ENCODE peak calls at places on chromosome 9, in six cellular contexts. Z, M, Y, O, I and A are unnamed samples.

GRCh38 chr9:89614319-89614892 is 9.6 kb downstream of the GADD45G start:
- DNase-seq in M (no peak), Y (no peak), Z (no peak), I (peak), O (no peak), A (no peak)

GRCh38 chr9:136187197-136187596 is 17.7 kb downstream of the LHX3 start:
- DNase-seq in O (no peak), I (no peak), Z (no peak), Y (no peak), M (no peak), A (no peak)

GRCh38 chr9:96136992-96137665 is 164.8 kb downstream of the HSD17B3 start:
- DNase-seq in Z (no peak), O (peak), M (no peak), I (peak), Y (no peak), A (no peak)

GRCh38 chr9:109780453-109781033 is 545 bp downstream of the PALM2AKAP2 start:
- DNase-seq in Y (no peak), M (no peak), I (no peak), Z (no peak), O (no peak), A (no peak)

GRCh38 chr9:36560813-36561212 is 11.9 kb upstream of the MELK start:
- DNase-seq in M (no peak), Y (no peak), I (no peak), Z (no peak), O (no peak), A (no peak)

GRCh38 chr9:112104401-112104800 is 70.7 kb downstream of the SUSD1 start:
- DNase-seq in M (no peak), Y (no peak), O (no peak), Z (no peak), I (no peak), A (peak)

GRCh38 chr9:121440265-121440664 is 59.4 kb downstream of the GGTA1 start:
- DNase-seq in M (peak), Z (no peak), I (peak), O (no peak), Y (no peak), A (peak)

GRCh38 chr9:121349009-121349408 is 21.0 kb downstream of the STOM start:
- DNase-seq in I (no peak), Z (no peak), M (no peak), Y (no peak), O (no peak), A (no peak)

GRCh38 chr9:79684059-79684458 is 112.3 kb downstream of the TLE4 start:
- DNase-seq in I (no peak), Z (no peak), M (no peak), O (no peak), Y (no peak), A (no peak)

GRCh38 chr9:4138781-4139180 is 161.1 kb downstream of the GLIS3 start:
- DNase-seq in Z (no peak), I (no peak), M (no peak), Y (no peak), O (no peak), A (no peak)

GRCh38 chr9:130845901-130846381 is 10.9 kb downstream of the ABL1 start:
- DNase-seq in Z (no peak), O (no peak), I (peak), Y (no peak), M (peak), A (no peak)

GRCh38 chr9:121505903-121506640 is 6.4 kb upstream of the GGTA1 start:
- DNase-seq in O (no peak), Y (no peak), Z (no peak), I (no peak), M (no peak), A (no peak)

GRCh38 chr9:6715755-6716643 is 41.8 kb upstream of the KDM4C start:
- DNase-seq in Z (peak), M (no peak), O (peak), I (peak), Y (peak), A (no peak)

GRCh38 chr9:127505396-127506116 is 54.2 kb downstream of the LRSAM1 start:
- DNase-seq in M (peak), Z (peak), I (peak), O (no peak), Y (no peak), A (peak)

GRCh38 chr9:99894826-99895225 is 11.6 kb upstream of the STX17 start:
- DNase-seq in M (no peak), O (no peak), Z (no peak), I (no peak), Y (no peak), A (no peak)

GRCh38 chr9:68678430-68678829 is 26.6 kb upstream of the PIP5K1B start:
- DNase-seq in Z (peak), I (peak), M (peak), Y (no peak), O (no peak), A (peak)

GRCh38 chr9:101369286-101369685 is 15.5 kb downstream of the BAAT start:
- DNase-seq in I (no peak), O (no peak), M (no peak), Y (no peak), Z (no peak), A (no peak)

GRCh38 chr9:94800424-94801117 is 74.1 kb downstream of the AOPEP start:
- DNase-seq in O (no peak), Y (no peak), Z (no peak), I (no peak), M (no peak), A (no peak)

GRCh38 chr9:119412399-119412798 is 43.2 kb upstream of the BRINP1 start:
- DNase-seq in I (peak), Y (no peak), M (no peak), O (no peak), Z (peak), A (peak)

GRCh38 chr9:87667164-87667738 is 58.7 kb upstream of the CTSL start:
- DNase-seq in I (peak), Y (no peak), M (peak), O (no peak), Z (peak), A (peak)

GRCh38 chr9:127876764-127877562 is 512 bp downstream of the AK1 start:
- DNase-seq in I (no peak), O (peak), Y (no peak), M (no peak), Z (no peak), A (peak)

GRCh38 chr9:36401179-36401740 is 1.2 kb upstream of the RNF38 start:
- DNase-seq in O (peak), Y (peak), Z (peak), I (peak), M (no peak), A (peak)

GRCh38 chr9:70883056-70883455 is 238.4 kb downstream of the TRPM3 start:
- DNase-seq in O (no peak), Y (no peak), M (no peak), I (no peak), Z (no peak), A (no peak)

GRCh38 chr9:91180930-91181268 is 180.8 kb downstream of the AUH start:
- DNase-seq in Z (no peak), I (no peak), M (no peak), O (no peak), Y (no peak), A (no peak)